ENCODE peak calls at places on chromosomes 3 and 15, in six cellular contexts. E is substantia nigra, C is COR-L47, S is adipocyte, M is IMR-90, T is activated T-cell treated with anti-CD3 and anti-CD28 coated beads for 1 hour. B is an unnamed sample.

GRCh38 chr3:58051196-58051595 is 43.0 kb downstream of the FLNB start:
- DNase-seq in E (no peak), C (no peak), S (peak; percentile 92), M (peak; percentile 87), T (no peak), B (no peak)

GRCh38 chr3:32238816-32239637 is 547 bp downstream of the CMTM8 start:
- DNase-seq in E (no peak), C (no peak), S (peak; percentile 72), M (peak; percentile 10), T (peak; percentile 29), B (peak; percentile 58)

GRCh38 chr3:141260131-141260927 is 28.7 kb downstream of the PXYLP1 start:
- DNase-seq in E (no peak), C (no peak), S (no peak), M (no peak), T (no peak), B (no peak)

GRCh38 chr15:96472647-96473046 is 142.1 kb downstream of the NR2F2 start:
- DNase-seq in E (no peak), C (no peak), S (no peak), M (no peak), T (no peak), B (no peak)

GRCh38 chr3:159322322-159322939 is 520.6 kb downstream of the MFSD1 start:
- DNase-seq in E (no peak), C (peak; percentile 18), S (peak; percentile 37), M (peak; percentile 20), T (no peak), B (peak; percentile 11)

GRCh38 chr3:197186887-197187588 is 111.4 kb downstream of the DLG1 start:
- DNase-seq in E (no peak), C (peak; percentile 75), S (peak; percentile 85), M (peak; percentile 66), T (no peak), B (peak; percentile 82)

GRCh38 chr15:85730001-85730820 is 64.5 kb downstream of the KLHL25 start:
- DNase-seq in E (no peak), C (peak; percentile 40), S (peak; percentile 86), M (peak; percentile 71), T (no peak), B (peak; percentile 35)

GRCh38 chr15:100692259-100692658 is 89.9 kb downstream of the ASB7 start:
- DNase-seq in E (no peak), C (no peak), S (no peak), M (peak; percentile 54), T (no peak), B (no peak)

GRCh38 chr3:43162573-43163084 is 56.8 kb upstream of the POMGNT2 start:
- DNase-seq in E (no peak), C (no peak), S (no peak), M (no peak), T (peak; percentile 29), B (no peak)

GRCh38 chr3:129934234-129935123 is 40.0 kb upstream of the TRH start:
- DNase-seq in E (no peak), C (peak; percentile 26), S (peak; percentile 64), M (peak; percentile 16), T (peak; percentile 14), B (peak; percentile 45)

GRCh38 chr3:32888739-32889138 is 62.7 kb upstream of the CCR4 start:
- DNase-seq in E (no peak), C (no peak), S (peak; percentile 12), M (no peak), T (no peak), B (no peak)

GRCh38 chr3:43298292-43298691 is 12.0 kb downstream of the SNRK start:
- DNase-seq in E (no peak), C (no peak), S (no peak), M (no peak), T (no peak), B (no peak)

GRCh38 chr3:56878046-56878445 is 76.3 kb upstream of the ARHGEF3 start:
- DNase-seq in E (no peak), C (no peak), S (no peak), M (peak; percentile 24), T (no peak), B (no peak)

GRCh38 chr3:82342521-82342920 is 581.1 kb upstream of the GBE1 start:
- DNase-seq in E (no peak), C (no peak), S (no peak), M (no peak), T (no peak), B (no peak)

GRCh38 chr3:194135806-194136518 is at the start of gene HES1:
- DNase-seq in E (no peak), C (peak; percentile 79), S (peak; percentile 98), M (peak; percentile 97), T (no peak), B (peak; percentile 91)

GRCh38 chr3:27345493-27345892 is 23.7 kb downstream of the NEK10 start:
- DNase-seq in E (no peak), C (no peak), S (no peak), M (no peak), T (no peak), B (no peak)

GRCh38 chr15:98131924-98132323 is 171.4 kb downstream of the ARRDC4 start:
- DNase-seq in E (no peak), C (no peak), S (no peak), M (no peak), T (no peak), B (no peak)

GRCh38 chr15:67685008-67685599 is 140.2 kb upstream of the SKOR1 start:
- DNase-seq in E (no peak), C (peak; percentile 29), S (peak; percentile 57), M (peak; percentile 58), T (no peak), B (peak; percentile 21)

GRCh38 chr3:101928890-101929289 is 79.6 kb downstream of the NFKBIZ start:
- DNase-seq in E (no peak), C (no peak), S (peak; percentile 54), M (peak; percentile 73), T (no peak), B (no peak)

GRCh38 chr3:38990621-38991020 is 61.1 kb downstream of the SCN11A start:
- DNase-seq in E (no peak), C (no peak), S (no peak), M (peak; percentile 30), T (no peak), B (no peak)

GRCh38 chr3:64977308-64978100 is 289.7 kb upstream of the ADAMTS9 start:
- DNase-seq in E (no peak), C (no peak), S (peak; percentile 33), M (peak; percentile 78), T (no peak), B (no peak)

GRCh38 chr3:176663819-176664218 is 533.5 kb downstream of the TBL1XR1 start:
- DNase-seq in E (no peak), C (peak; percentile 84), S (peak; percentile 91), M (peak; percentile 66), T (no peak), B (peak; percentile 92)

GRCh38 chr3:23874359-23875120 is 42.2 kb downstream of the NKIRAS1 start:
- DNase-seq in E (no peak), C (no peak), S (peak; percentile 55), M (peak; percentile 87), T (no peak), B (no peak)

GRCh38 chr15:55742498-55742926 is 440 bp downstream of the PRTG start:
- DNase-seq in E (no peak), C (peak; percentile 26), S (peak; percentile 63), M (peak; percentile 22), T (no peak), B (no peak)

GRCh38 chr3:150346956-150347863 is 60.9 kb upstream of the TSC22D2 start:
- DNase-seq in E (no peak), C (no peak), S (peak; percentile 84), M (peak; percentile 27), T (no peak), B (no peak)

GRCh38 chr3:171404376-171404982 is 55.7 kb downstream of the TNIK start:
- DNase-seq in E (no peak), C (no peak), S (peak; percentile 13), M (no peak), T (no peak), B (no peak)

GRCh38 chr3:43766672-43767465 is 76.1 kb downstream of the ABHD5 start:
- DNase-seq in E (no peak), C (no peak), S (peak; percentile 28), M (peak; percentile 77), T (no peak), B (no peak)

GRCh38 chr3:132605374-132605792 is 8.3 kb downstream of the ACKR4 start:
- DNase-seq in E (no peak), C (no peak), S (peak; percentile 48), M (peak; percentile 23), T (no peak), B (no peak)

GRCh38 chr3:10757021-10757820 is 58.8 kb upstream of the SLC6A11 start:
- DNase-seq in E (no peak), C (no peak), S (no peak), M (peak; percentile 13), T (no peak), B (no peak)

GRCh38 chr3:101803152-101803782 is 24.3 kb downstream of the NXPE3 start:
- DNase-seq in E (no peak), C (peak; percentile 73), S (peak; percentile 95), M (peak; percentile 79), T (peak; percentile 35), B (peak; percentile 67)

GRCh38 chr15:26020871-26021270 is 157.7 kb upstream of the ATP10A start:
- DNase-seq in E (no peak), C (no peak), S (no peak), M (no peak), T (no peak), B (no peak)

GRCh38 chr15:74170083-74170844 is 3.2 kb upstream of the ISLR start:
- DNase-seq in E (no peak), C (no peak), S (no peak), M (no peak), T (no peak), B (no peak)